ENCODE peak calls at places on chromosomes 2 and 18, in seven cellular contexts. Z is NCI-H460, G is osteocyte, D is bronchial epithelial cell, E is AG04449, M is LoVo, Y is DMS79. W is an unnamed sample.

GRCh38 chr2:1900736-1901135 is 156.4 kb upstream of the PXDN start:
- DNase-seq in Z (no peak), G (no peak), D (no peak), E (no peak), M (no peak), Y (no peak), W (no peak)

GRCh38 chr18:58965930-58966662 is 101.4 kb downstream of the ZNF532 start:
- DNase-seq in Z (no peak), G (no peak), D (no peak), E (no peak), M (no peak), Y (no peak), W (no peak)

GRCh38 chr2:172928754-172929153 is 146.9 kb upstream of the MAP3K20 start:
- DNase-seq in Z (peak; percentile 57), G (no peak), D (peak; percentile 20), E (peak; percentile 58), M (no peak), Y (no peak), W (peak; percentile 47)

GRCh38 chr2:148545387-148546256 is 98.9 kb upstream of the EPC2 start:
- DNase-seq in Z (no peak), G (no peak), D (no peak), E (no peak), M (no peak), Y (no peak), W (no peak)

GRCh38 chr2:57855207-57855606 is 191.4 kb upstream of the VRK2 start:
- DNase-seq in Z (no peak), G (no peak), D (no peak), E (no peak), M (no peak), Y (no peak), W (no peak)

GRCh38 chr2:232501794-232502499 is 14.3 kb upstream of the ECEL1 start:
- DNase-seq in Z (no peak), G (no peak), D (no peak), E (no peak), M (no peak), Y (no peak), W (no peak)

GRCh38 chr18:40672590-40672989 is 1282.4 kb upstream of the PIK3C3 start:
- DNase-seq in Z (no peak), G (no peak), D (no peak), E (no peak), M (no peak), Y (no peak), W (no peak)

GRCh38 chr18:63273170-63273925 is 46.2 kb downstream of the BCL2 start:
- DNase-seq in Z (no peak), G (no peak), D (no peak), E (no peak), M (no peak), Y (no peak), W (no peak)

GRCh38 chr18:48486762-48487161 is 52.1 kb upstream of the CTIF start:
- DNase-seq in Z (no peak), G (no peak), D (no peak), E (peak; percentile 54), M (no peak), Y (no peak), W (no peak)

GRCh38 chr18:62713651-62714247 is 1.6 kb upstream of the PHLPP1 start:
- DNase-seq in Z (no peak), G (no peak), D (no peak), E (no peak), M (no peak), Y (no peak), W (no peak)

W was measured in non-pigmented ciliary epithelial cell.